ENCODE peak calls at places on chromosome 13, in seven cellular contexts. One of them, this sample, is unnamed.

GRCh38 chr13:40986328-40986856 is 32.7 kb downstream of the ELF1 start:
- DNase-seq in NCI-H1930: no peak
- DNase-seq in stimulated activated CD4-positive, alpha-beta T cell treated with anti-CD3 and anti-CD28 coated beads, Interleukin-12 subunit alpha, Interleukin-12 subunit beta, amount 100 ng/mL, for 24 hours: no peak
- DNase-seq in NCI-H1105: no peak
- DNase-seq in H54: no peak
- DNase-seq in upper lobe of left lung: no peak
- DNase-seq in hypothalamus: no peak
- DNase-seq in this sample: no peak

GRCh38 chr13:75173457-75174356 is 308.3 kb downstream of the TBC1D4 start:
- DNase-seq in H54: no peak
- DNase-seq in NCI-H1930: no peak
- DNase-seq in upper lobe of left lung: no peak
- DNase-seq in NCI-H1105: no peak
- DNase-seq in hypothalamus: no peak
- DNase-seq in stimulated activated CD4-positive, alpha-beta T cell treated with anti-CD3 and anti-CD28 coated beads, Interleukin-12 subunit alpha, Interleukin-12 subunit beta, amount 100 ng/mL, for 24 hours: no peak
- DNase-seq in this sample: no peak

GRCh38 chr13:108609353-108609752 is 20.1 kb upstream of the MYO16 start:
- DNase-seq in H54: peak
- DNase-seq in NCI-H1930: no peak
- DNase-seq in upper lobe of left lung: no peak
- DNase-seq in NCI-H1105: no peak
- DNase-seq in hypothalamus: no peak
- DNase-seq in stimulated activated CD4-positive, alpha-beta T cell treated with anti-CD3 and anti-CD28 coated beads, Interleukin-12 subunit alpha, Interleukin-12 subunit beta, amount 100 ng/mL, for 24 hours: no peak
- DNase-seq in this sample: no peak

GRCh38 chr13:112603641-112604220 is 15.8 kb upstream of the TUBGCP3 start:
- DNase-seq in stimulated activated CD4-positive, alpha-beta T cell treated with anti-CD3 and anti-CD28 coated beads, Interleukin-12 subunit alpha, Interleukin-12 subunit beta, amount 100 ng/mL, for 24 hours: no peak
- DNase-seq in NCI-H1930: no peak
- DNase-seq in upper lobe of left lung: no peak
- DNase-seq in NCI-H1105: no peak
- DNase-seq in H54: no peak
- DNase-seq in hypothalamus: no peak
- DNase-seq in this sample: no peak

GRCh38 chr13:48476215-48476614 is 56.7 kb downstream of the RCBTB2 start:
- DNase-seq in hypothalamus: no peak
- DNase-seq in NCI-H1930: no peak
- DNase-seq in upper lobe of left lung: no peak
- DNase-seq in NCI-H1105: no peak
- DNase-seq in stimulated activated CD4-positive, alpha-beta T cell treated with anti-CD3 and anti-CD28 coated beads, Interleukin-12 subunit alpha, Interleukin-12 subunit beta, amount 100 ng/mL, for 24 hours: no peak
- DNase-seq in H54: no peak
- DNase-seq in this sample: no peak

GRCh38 chr13:93700115-93700514 is 473.5 kb downstream of the GPC6 start:
- DNase-seq in NCI-H1930: no peak
- DNase-seq in H54: no peak
- DNase-seq in stimulated activated CD4-positive, alpha-beta T cell treated with anti-CD3 and anti-CD28 coated beads, Interleukin-12 subunit alpha, Interleukin-12 subunit beta, amount 100 ng/mL, for 24 hours: no peak
- DNase-seq in hypothalamus: no peak
- DNase-seq in NCI-H1105: no peak
- DNase-seq in upper lobe of left lung: no peak
- DNase-seq in this sample: no peak

GRCh38 chr13:30340367-30341184 is 33.2 kb upstream of the KATNAL1 start:
- DNase-seq in stimulated activated CD4-positive, alpha-beta T cell treated with anti-CD3 and anti-CD28 coated beads, Interleukin-12 subunit alpha, Interleukin-12 subunit beta, amount 100 ng/mL, for 24 hours: no peak
- DNase-seq in upper lobe of left lung: peak
- DNase-seq in NCI-H1930: no peak
- DNase-seq in H54: no peak
- DNase-seq in NCI-H1105: no peak
- DNase-seq in hypothalamus: no peak
- DNase-seq in this sample: no peak

GRCh38 chr13:50299546-50300249 is 284.5 kb downstream of the KCNRG start:
- DNase-seq in hypothalamus: no peak
- DNase-seq in stimulated activated CD4-positive, alpha-beta T cell treated with anti-CD3 and anti-CD28 coated beads, Interleukin-12 subunit alpha, Interleukin-12 subunit beta, amount 100 ng/mL, for 24 hours: no peak
- DNase-seq in NCI-H1105: no peak
- DNase-seq in upper lobe of left lung: no peak
- DNase-seq in NCI-H1930: no peak
- DNase-seq in H54: no peak
- DNase-seq in this sample: no peak

GRCh38 chr13:35388979-35389378 is 87.5 kb downstream of the MAB21L1 start:
- DNase-seq in NCI-H1930: peak
- DNase-seq in upper lobe of left lung: no peak
- DNase-seq in hypothalamus: no peak
- DNase-seq in stimulated activated CD4-positive, alpha-beta T cell treated with anti-CD3 and anti-CD28 coated beads, Interleukin-12 subunit alpha, Interleukin-12 subunit beta, amount 100 ng/mL, for 24 hours: no peak
- DNase-seq in NCI-H1105: no peak
- DNase-seq in H54: no peak
- DNase-seq in this sample: no peak

GRCh38 chr13:43986395-43986794 is 106.7 kb downstream of the LACC1 start:
- DNase-seq in upper lobe of left lung: no peak
- DNase-seq in H54: no peak
- DNase-seq in stimulated activated CD4-positive, alpha-beta T cell treated with anti-CD3 and anti-CD28 coated beads, Interleukin-12 subunit alpha, Interleukin-12 subunit beta, amount 100 ng/mL, for 24 hours: no peak
- DNase-seq in NCI-H1105: peak
- DNase-seq in hypothalamus: no peak
- DNase-seq in NCI-H1930: peak
- DNase-seq in this sample: no peak

GRCh38 chr13:111492341-111492945 is 172.0 kb downstream of the TEX29 start:
- DNase-seq in upper lobe of left lung: no peak
- DNase-seq in H54: no peak
- DNase-seq in stimulated activated CD4-positive, alpha-beta T cell treated with anti-CD3 and anti-CD28 coated beads, Interleukin-12 subunit alpha, Interleukin-12 subunit beta, amount 100 ng/mL, for 24 hours: no peak
- DNase-seq in NCI-H1105: no peak
- DNase-seq in NCI-H1930: no peak
- DNase-seq in hypothalamus: no peak
- DNase-seq in this sample: no peak

GRCh38 chr13:113105032-113105993 is at the start of gene F7:
- DNase-seq in NCI-H1930: peak
- DNase-seq in stimulated activated CD4-positive, alpha-beta T cell treated with anti-CD3 and anti-CD28 coated beads, Interleukin-12 subunit alpha, Interleukin-12 subunit beta, amount 100 ng/mL, for 24 hours: no peak
- DNase-seq in upper lobe of left lung: no peak
- DNase-seq in NCI-H1105: no peak
- DNase-seq in hypothalamus: no peak
- DNase-seq in H54: no peak
- DNase-seq in this sample: no peak

GRCh38 chr13:51453959-51454703 is 1.3 kb upstream of the INTS6 start:
- DNase-seq in upper lobe of left lung: no peak
- DNase-seq in hypothalamus: no peak
- DNase-seq in stimulated activated CD4-positive, alpha-beta T cell treated with anti-CD3 and anti-CD28 coated beads, Interleukin-12 subunit alpha, Interleukin-12 subunit beta, amount 100 ng/mL, for 24 hours: no peak
- DNase-seq in H54: no peak
- DNase-seq in NCI-H1930: no peak
- DNase-seq in NCI-H1105: peak
- DNase-seq in this sample: no peak

GRCh38 chr13:47220453-47221150 is 323.7 kb upstream of the HTR2A start:
- DNase-seq in NCI-H1930: no peak
- DNase-seq in hypothalamus: no peak
- DNase-seq in H54: no peak
- DNase-seq in upper lobe of left lung: no peak
- DNase-seq in stimulated activated CD4-positive, alpha-beta T cell treated with anti-CD3 and anti-CD28 coated beads, Interleukin-12 subunit alpha, Interleukin-12 subunit beta, amount 100 ng/mL, for 24 hours: no peak
- DNase-seq in NCI-H1105: no peak
- DNase-seq in this sample: no peak

GRCh38 chr13:44404261-44405139 is 30.9 kb downstream of the SERP2 start:
- DNase-seq in stimulated activated CD4-positive, alpha-beta T cell treated with anti-CD3 and anti-CD28 coated beads, Interleukin-12 subunit alpha, Interleukin-12 subunit beta, amount 100 ng/mL, for 24 hours: no peak
- DNase-seq in H54: no peak
- DNase-seq in hypothalamus: no peak
- DNase-seq in NCI-H1930: no peak
- DNase-seq in NCI-H1105: no peak
- DNase-seq in upper lobe of left lung: no peak
- DNase-seq in this sample: no peak

GRCh38 chr13:85492283-85492682 is 306.9 kb downstream of the SLITRK6 start:
- DNase-seq in hypothalamus: no peak
- DNase-seq in H54: no peak
- DNase-seq in upper lobe of left lung: no peak
- DNase-seq in NCI-H1930: no peak
- DNase-seq in NCI-H1105: no peak
- DNase-seq in stimulated activated CD4-positive, alpha-beta T cell treated with anti-CD3 and anti-CD28 coated beads, Interleukin-12 subunit alpha, Interleukin-12 subunit beta, amount 100 ng/mL, for 24 hours: no peak
- DNase-seq in this sample: no peak

GRCh38 chr13:47798906-47799305 is 202.2 kb downstream of the SUCLA2 start:
- DNase-seq in hypothalamus: no peak
- DNase-seq in NCI-H1105: no peak
- DNase-seq in stimulated activated CD4-positive, alpha-beta T cell treated with anti-CD3 and anti-CD28 coated beads, Interleukin-12 subunit alpha, Interleukin-12 subunit beta, amount 100 ng/mL, for 24 hours: no peak
- DNase-seq in upper lobe of left lung: no peak
- DNase-seq in H54: peak
- DNase-seq in NCI-H1930: no peak
- DNase-seq in this sample: no peak

GRCh38 chr13:112826565-112826964 is 136.7 kb downstream of the ATP11A start:
- DNase-seq in NCI-H1105: no peak
- DNase-seq in stimulated activated CD4-positive, alpha-beta T cell treated with anti-CD3 and anti-CD28 coated beads, Interleukin-12 subunit alpha, Interleukin-12 subunit beta, amount 100 ng/mL, for 24 hours: no peak
- DNase-seq in hypothalamus: no peak
- DNase-seq in H54: no peak
- DNase-seq in NCI-H1930: no peak
- DNase-seq in upper lobe of left lung: peak
- DNase-seq in this sample: no peak

GRCh38 chr13:45811891-45812583 is 39.5 kb downstream of the SIAH3 start:
- DNase-seq in NCI-H1930: no peak
- DNase-seq in hypothalamus: no peak
- DNase-seq in H54: no peak
- DNase-seq in NCI-H1105: no peak
- DNase-seq in stimulated activated CD4-positive, alpha-beta T cell treated with anti-CD3 and anti-CD28 coated beads, Interleukin-12 subunit alpha, Interleukin-12 subunit beta, amount 100 ng/mL, for 24 hours: no peak
- DNase-seq in upper lobe of left lung: no peak
- DNase-seq in this sample: no peak

GRCh38 chr13:110379905-110380341 is 72.8 kb downstream of the COL4A2 start:
- DNase-seq in hypothalamus: no peak
- DNase-seq in H54: no peak
- DNase-seq in NCI-H1930: no peak
- DNase-seq in NCI-H1105: no peak
- DNase-seq in stimulated activated CD4-positive, alpha-beta T cell treated with anti-CD3 and anti-CD28 coated beads, Interleukin-12 subunit alpha, Interleukin-12 subunit beta, amount 100 ng/mL, for 24 hours: no peak
- DNase-seq in upper lobe of left lung: no peak
- DNase-seq in this sample: no peak

GRCh38 chr13:80463673-80464352 is 122.9 kb upstream of the SPRY2 start:
- DNase-seq in H54: no peak
- DNase-seq in NCI-H1930: no peak
- DNase-seq in upper lobe of left lung: no peak
- DNase-seq in stimulated activated CD4-positive, alpha-beta T cell treated with anti-CD3 and anti-CD28 coated beads, Interleukin-12 subunit alpha, Interleukin-12 subunit beta, amount 100 ng/mL, for 24 hours: no peak
- DNase-seq in NCI-H1105: peak
- DNase-seq in hypothalamus: no peak
- DNase-seq in this sample: no peak

GRCh38 chr13:38264363-38265134 is 85.1 kb upstream of the UFM1 start:
- DNase-seq in H54: no peak
- DNase-seq in upper lobe of left lung: peak
- DNase-seq in NCI-H1105: no peak
- DNase-seq in stimulated activated CD4-positive, alpha-beta T cell treated with anti-CD3 and anti-CD28 coated beads, Interleukin-12 subunit alpha, Interleukin-12 subunit beta, amount 100 ng/mL, for 24 hours: no peak
- DNase-seq in hypothalamus: no peak
- DNase-seq in NCI-H1930: no peak
- DNase-seq in this sample: no peak

GRCh38 chr13:41811588-41812021 is 149.3 kb downstream of the VWA8 start:
- DNase-seq in NCI-H1105: no peak
- DNase-seq in NCI-H1930: no peak
- DNase-seq in stimulated activated CD4-positive, alpha-beta T cell treated with anti-CD3 and anti-CD28 coated beads, Interleukin-12 subunit alpha, Interleukin-12 subunit beta, amount 100 ng/mL, for 24 hours: no peak
- DNase-seq in hypothalamus: no peak
- DNase-seq in upper lobe of left lung: no peak
- DNase-seq in H54: no peak
- DNase-seq in this sample: no peak

GRCh38 chr13:60654405-60654804 is 257.4 kb downstream of the TDRD3 start:
- DNase-seq in hypothalamus: no peak
- DNase-seq in upper lobe of left lung: no peak
- DNase-seq in H54: peak
- DNase-seq in stimulated activated CD4-positive, alpha-beta T cell treated with anti-CD3 and anti-CD28 coated beads, Interleukin-12 subunit alpha, Interleukin-12 subunit beta, amount 100 ng/mL, for 24 hours: no peak
- DNase-seq in NCI-H1930: peak
- DNase-seq in NCI-H1105: peak
- DNase-seq in this sample: no peak

GRCh38 chr13:36981156-36981743 is 17.9 kb downstream of the ALG5 start:
- DNase-seq in NCI-H1930: no peak
- DNase-seq in upper lobe of left lung: no peak
- DNase-seq in H54: no peak
- DNase-seq in NCI-H1105: peak
- DNase-seq in hypothalamus: no peak
- DNase-seq in stimulated activated CD4-positive, alpha-beta T cell treated with anti-CD3 and anti-CD28 coated beads, Interleukin-12 subunit alpha, Interleukin-12 subunit beta, amount 100 ng/mL, for 24 hours: no peak
- DNase-seq in this sample: peak

GRCh38 chr13:31046711-31047279 is 114.3 kb downstream of the TEX26 start:
- DNase-seq in NCI-H1930: peak
- DNase-seq in hypothalamus: no peak
- DNase-seq in upper lobe of left lung: peak
- DNase-seq in H54: no peak
- DNase-seq in stimulated activated CD4-positive, alpha-beta T cell treated with anti-CD3 and anti-CD28 coated beads, Interleukin-12 subunit alpha, Interleukin-12 subunit beta, amount 100 ng/mL, for 24 hours: no peak
- DNase-seq in NCI-H1105: peak
- DNase-seq in this sample: peak

GRCh38 chr13:63605403-63605802 is 2189.8 kb upstream of the PCDH20 start:
- DNase-seq in upper lobe of left lung: no peak
- DNase-seq in NCI-H1105: no peak
- DNase-seq in hypothalamus: no peak
- DNase-seq in stimulated activated CD4-positive, alpha-beta T cell treated with anti-CD3 and anti-CD28 coated beads, Interleukin-12 subunit alpha, Interleukin-12 subunit beta, amount 100 ng/mL, for 24 hours: no peak
- DNase-seq in H54: no peak
- DNase-seq in NCI-H1930: no peak
- DNase-seq in this sample: no peak

GRCh38 chr13:40102854-40103253 is 447.4 kb downstream of the COG6 start:
- DNase-seq in NCI-H1930: no peak
- DNase-seq in upper lobe of left lung: no peak
- DNase-seq in hypothalamus: no peak
- DNase-seq in H54: peak
- DNase-seq in stimulated activated CD4-positive, alpha-beta T cell treated with anti-CD3 and anti-CD28 coated beads, Interleukin-12 subunit alpha, Interleukin-12 subunit beta, amount 100 ng/mL, for 24 hours: peak
- DNase-seq in NCI-H1105: no peak
- DNase-seq in this sample: no peak

GRCh38 chr13:49976314-49977258 is 20.3 kb upstream of the TRIM13 start:
- DNase-seq in NCI-H1930: peak
- DNase-seq in hypothalamus: peak
- DNase-seq in NCI-H1105: peak
- DNase-seq in stimulated activated CD4-positive, alpha-beta T cell treated with anti-CD3 and anti-CD28 coated beads, Interleukin-12 subunit alpha, Interleukin-12 subunit beta, amount 100 ng/mL, for 24 hours: peak
- DNase-seq in H54: peak
- DNase-seq in upper lobe of left lung: peak
- DNase-seq in this sample: no peak

GRCh38 chr13:23654111-23655110 is 84.2 kb downstream of the TNFRSF19 start:
- DNase-seq in NCI-H1105: no peak
- DNase-seq in NCI-H1930: no peak
- DNase-seq in H54: no peak
- DNase-seq in stimulated activated CD4-positive, alpha-beta T cell treated with anti-CD3 and anti-CD28 coated beads, Interleukin-12 subunit alpha, Interleukin-12 subunit beta, amount 100 ng/mL, for 24 hours: no peak
- DNase-seq in upper lobe of left lung: no peak
- DNase-seq in hypothalamus: no peak
- DNase-seq in this sample: no peak

GRCh38 chr13:105083986-105084385 is 1451.5 kb downstream of the EFNB2 start:
- DNase-seq in NCI-H1105: no peak
- DNase-seq in H54: no peak
- DNase-seq in stimulated activated CD4-positive, alpha-beta T cell treated with anti-CD3 and anti-CD28 coated beads, Interleukin-12 subunit alpha, Interleukin-12 subunit beta, amount 100 ng/mL, for 24 hours: no peak
- DNase-seq in upper lobe of left lung: no peak
- DNase-seq in NCI-H1930: no peak
- DNase-seq in hypothalamus: no peak
- DNase-seq in this sample: no peak

GRCh38 chr13:75617230-75617629 is 18.9 kb upstream of the LMO7 start:
- DNase-seq in NCI-H1930: no peak
- DNase-seq in upper lobe of left lung: no peak
- DNase-seq in H54: no peak
- DNase-seq in hypothalamus: no peak
- DNase-seq in stimulated activated CD4-positive, alpha-beta T cell treated with anti-CD3 and anti-CD28 coated beads, Interleukin-12 subunit alpha, Interleukin-12 subunit beta, amount 100 ng/mL, for 24 hours: no peak
- DNase-seq in NCI-H1105: no peak
- DNase-seq in this sample: no peak

GRCh38 chr13:20350819-20351218 is 118.7 kb upstream of the GJB6 start:
- DNase-seq in H54: no peak
- DNase-seq in hypothalamus: no peak
- DNase-seq in NCI-H1105: no peak
- DNase-seq in stimulated activated CD4-positive, alpha-beta T cell treated with anti-CD3 and anti-CD28 coated beads, Interleukin-12 subunit alpha, Interleukin-12 subunit beta, amount 100 ng/mL, for 24 hours: no peak
- DNase-seq in NCI-H1930: no peak
- DNase-seq in upper lobe of left lung: no peak
- DNase-seq in this sample: no peak

GRCh38 chr13:101140936-101141335 is 275.4 kb downstream of the NALCN start:
- DNase-seq in NCI-H1105: no peak
- DNase-seq in upper lobe of left lung: no peak
- DNase-seq in H54: no peak
- DNase-seq in NCI-H1930: no peak
- DNase-seq in hypothalamus: no peak
- DNase-seq in stimulated activated CD4-positive, alpha-beta T cell treated with anti-CD3 and anti-CD28 coated beads, Interleukin-12 subunit alpha, Interleukin-12 subunit beta, amount 100 ng/mL, for 24 hours: no peak
- DNase-seq in this sample: no peak

This sample was measured in NCI-H2081 treated with DMSO at 0.1 percent for 48 hours.